ENCODE peak calls at places on chromosomes 7 and 10, in six cellular contexts. P is activated naive CD8-positive, alpha-beta T cell treated with anti-CD3 and anti-CD28 coated beads, Interleukin-2, amount 50 U/mL, for 24 hours; X is GM20000; G is activated T-cell treated with anti-CD3 and anti-CD28 coated beads, Interleukin-2, amount 50 U/mL, for 72 hours; O is bronchial epithelial cell; M is naive thymus-derived CD4-positive, alpha-beta T cell. Y is an unnamed sample.

GRCh38 chr10:27157150-27157549 is 2.0 kb downstream of the MASTL start:
- DNase-seq in P (no peak), X (no peak), G (no peak), O (peak), M (no peak), Y (no peak)

GRCh38 chr10:103545771-103546281 is 52.3 kb downstream of the NEURL1 start:
- DNase-seq in P (no peak), X (peak), G (no peak), O (no peak), M (no peak), Y (no peak)

GRCh38 chr10:20593649-20594048 is 303.5 kb downstream of the NEBL start:
- DNase-seq in P (no peak), X (no peak), G (no peak), O (no peak), M (no peak), Y (no peak)

GRCh38 chr7:121061826-121062582 is 73.5 kb downstream of the CPED1 start:
- DNase-seq in P (no peak), X (no peak), G (no peak), O (no peak), M (no peak), Y (no peak)

GRCh38 chr7:47227762-47228177 is 354.1 kb downstream of the TNS3 start:
- DNase-seq in P (no peak), X (peak), G (no peak), O (no peak), M (no peak), Y (peak)

GRCh38 chr10:35339946-35340345 is 3.6 kb downstream of the CCNY start:
- DNase-seq in P (no peak), X (peak), G (peak), O (peak), M (no peak), Y (peak)

GRCh38 chr10:82821043-82821442 is 946.0 kb downstream of the NRG3 start:
- DNase-seq in P (no peak), X (no peak), G (no peak), O (no peak), M (no peak), Y (no peak)

GRCh38 chr7:100435401-100436304 is 644 bp downstream of the PPP1R35 start:
- DNase-seq in P (peak), X (peak), G (peak), O (peak), M (peak), Y (peak)

GRCh38 chr10:93475871-93476270 is 6.3 kb downstream of the MYOF start:
- DNase-seq in P (no peak), X (no peak), G (no peak), O (peak), M (no peak), Y (peak)

GRCh38 chr7:54811016-54811924 is 52.3 kb upstream of the SEC61G start:
- DNase-seq in P (no peak), X (no peak), G (no peak), O (peak), M (no peak), Y (peak)

GRCh38 chr10:102813734-102814455 is 23.3 kb downstream of the CYP17A1 start:
- DNase-seq in P (no peak), X (no peak), G (no peak), O (no peak), M (no peak), Y (peak)

GRCh38 chr7:112089551-112089950 is 116.6 kb downstream of the DOCK4 start:
- DNase-seq in P (no peak), X (no peak), G (no peak), O (no peak), M (no peak), Y (no peak)

GRCh38 chr7:63114371-63114985 is 884.2 kb upstream of the ZNF722 start:
- DNase-seq in P (no peak), X (peak), G (no peak), O (no peak), M (no peak), Y (no peak)

GRCh38 chr7:149854611-149855367 is 16.6 kb downstream of the ZNF862 start:
- DNase-seq in P (no peak), X (no peak), G (no peak), O (peak), M (peak), Y (peak)

GRCh38 chr7:130982160-130982638 is 248.2 kb upstream of the KLF14 start:
- DNase-seq in P (no peak), X (peak), G (no peak), O (peak), M (peak), Y (peak)

GRCh38 chr10:63664341-63664885 is 143.2 kb downstream of the REEP3 start:
- DNase-seq in P (no peak), X (no peak), G (no peak), O (no peak), M (no peak), Y (no peak)

GRCh38 chr10:1154531-1154930 is 98.3 kb downstream of the WDR37 start:
- DNase-seq in P (no peak), X (no peak), G (no peak), O (no peak), M (no peak), Y (no peak)

GRCh38 chr7:134195252-134195651 is 68.1 kb downstream of the LRGUK start:
- DNase-seq in P (no peak), X (no peak), G (no peak), O (no peak), M (no peak), Y (no peak)

GRCh38 chr7:128993419-128993818 is 55.7 kb downstream of the IRF5 start:
- DNase-seq in P (no peak), X (no peak), G (no peak), O (no peak), M (no peak), Y (no peak)

Y was measured in kidney tubule cell.